ENCODE peak calls at places on chromosomes 2 and 18, in four cellular contexts. U is A549, C is K562, M is GM12878. I is an unnamed sample.

GRCh38 chr2:59463401-59463800 is 1090.1 kb downstream of the BCL11A start:
- DNase-seq in U (no peak), M (no peak), C (no peak), I (no peak)

GRCh38 chr18:74963820-74964446 is 245.0 kb downstream of the PTGR3 start:
- DNase-seq in C (peak), M (no peak), U (peak), I (peak)

GRCh38 chr2:61471905-61472805 is 1.3 kb upstream of the USP34 start:
- DNase-seq in M (no peak), C (peak), U (peak), I (peak)

GRCh38 chr18:9987355-9987754 is 73.5 kb downstream of the VAPA start:
- DNase-seq in U (no peak), C (no peak), M (no peak), I (no peak)

GRCh38 chr2:237927135-237927534 is 39.7 kb upstream of the UBE2F start:
- DNase-seq in U (no peak), C (no peak), M (no peak), I (no peak)

GRCh38 chr2:121266543-121267106 is 18.4 kb downstream of the TFCP2L1 start:
- DNase-seq in C (no peak), M (no peak), U (no peak), I (no peak)

GRCh38 chr2:29650634-29651097 is 270.7 kb downstream of the ALK start:
- DNase-seq in U (no peak), C (no peak), M (no peak), I (no peak)

GRCh38 chr2:43905388-43905803 is 66.6 kb downstream of the ABCG8 start:
- DNase-seq in M (peak), C (no peak), U (no peak), I (no peak)

GRCh38 chr2:194686569-194686968 is 970.5 kb upstream of the SLC39A10 start:
- DNase-seq in C (no peak), U (no peak), M (no peak), I (peak)

GRCh38 chr2:9775999-9776685 is 67.1 kb upstream of the TAF1B start:
- DNase-seq in U (no peak), M (no peak), C (no peak), I (no peak)

GRCh38 chr2:48699377-48699951 is 56.1 kb downstream of the LHCGR start:
- DNase-seq in M (no peak), U (no peak), C (no peak), I (no peak)

GRCh38 chr18:33472554-33472953 is 32.0 kb upstream of the CCDC178 start:
- DNase-seq in U (no peak), C (no peak), M (no peak), I (no peak)

GRCh38 chr2:63023444-63023843 is 27.2 kb upstream of the OTX1 start:
- DNase-seq in M (peak), C (peak), U (peak), I (peak)

GRCh38 chr2:162257416-162257815 is 14.2 kb upstream of the FAP start:
- DNase-seq in C (no peak), M (no peak), U (no peak), I (no peak)

GRCh38 chr2:48249093-48249492 is 280.9 kb upstream of the STON1 start:
- DNase-seq in U (no peak), M (no peak), C (no peak), I (no peak)

GRCh38 chr2:24206714-24207113 is 31.9 kb downstream of the FAM228A start:
- DNase-seq in C (no peak), M (no peak), U (no peak), I (no peak)

GRCh38 chr18:75167759-75168211 is 41.2 kb downstream of the PTGR3 start:
- DNase-seq in U (no peak), M (no peak), C (no peak), I (no peak)

GRCh38 chr2:133324150-133324561 is 244.1 kb downstream of the NCKAP5 start:
- DNase-seq in M (no peak), U (peak), C (no peak), I (no peak)

GRCh38 chr2:137957033-137957432 is 7.2 kb upstream of the HNMT start:
- DNase-seq in C (no peak), M (no peak), U (no peak), I (no peak)

GRCh38 chr2:14189929-14190328 is 442.6 kb upstream of the LRATD1 start:
- DNase-seq in C (no peak), U (no peak), M (no peak), I (no peak)

GRCh38 chr2:86416126-86416525 is 25.0 kb upstream of the KDM3A start:
- DNase-seq in M (no peak), C (no peak), U (no peak), I (peak)

GRCh38 chr2:23924589-23925359 is 2.1 kb downstream of the ATAD2B start:
- DNase-seq in C (no peak), U (no peak), M (no peak), I (peak)

GRCh38 chr18:78378983-78379382 is 600.6 kb upstream of the SALL3 start:
- DNase-seq in C (no peak), U (no peak), M (no peak), I (no peak)

GRCh38 chr18:8816805-8817204 is 111.4 kb downstream of the MTCL1 start:
- DNase-seq in M (no peak), U (no peak), C (no peak), I (peak)

GRCh38 chr2:105858868-105859693 is 114.4 kb downstream of the NCK2 start:
- DNase-seq in C (no peak), M (no peak), U (no peak), I (no peak)

GRCh38 chr2:60998628-60999545 is 18.6 kb upstream of the PEX13 start:
- DNase-seq in C (peak), M (no peak), U (peak), I (peak)

GRCh38 chr2:96520697-96521096 is 15.5 kb upstream of the NEURL3 start:
- DNase-seq in C (no peak), U (no peak), M (no peak), I (no peak)

GRCh38 chr2:6081955-6082354 is 389.8 kb downstream of the SOX11 start:
- DNase-seq in M (no peak), C (no peak), U (no peak), I (no peak)

GRCh38 chr18:23363865-23364570 is 89.1 kb upstream of the RIOK3 start:
- DNase-seq in C (no peak), M (no peak), U (no peak), I (no peak)

GRCh38 chr2:223528036-223528435 is 74.1 kb downstream of the SCG2 start:
- DNase-seq in C (no peak), M (no peak), U (no peak), I (no peak)

GRCh38 chr2:74834806-74835755 is 1.2 kb downstream of the HK2 start:
- DNase-seq in C (peak), U (no peak), M (no peak), I (peak)

GRCh38 chr18:59189746-59190145 is 30.2 kb upstream of the GRP start:
- DNase-seq in U (no peak), C (no peak), M (no peak), I (no peak)

GRCh38 chr2:88235987-88236386 is 65.8 kb downstream of the THNSL2 start:
- DNase-seq in C (no peak), U (no peak), M (no peak), I (no peak)

GRCh38 chr18:58484989-58485962 is 143.6 kb downstream of the ALPK2 start:
- DNase-seq in M (no peak), U (no peak), C (no peak), I (no peak)

DNA sequence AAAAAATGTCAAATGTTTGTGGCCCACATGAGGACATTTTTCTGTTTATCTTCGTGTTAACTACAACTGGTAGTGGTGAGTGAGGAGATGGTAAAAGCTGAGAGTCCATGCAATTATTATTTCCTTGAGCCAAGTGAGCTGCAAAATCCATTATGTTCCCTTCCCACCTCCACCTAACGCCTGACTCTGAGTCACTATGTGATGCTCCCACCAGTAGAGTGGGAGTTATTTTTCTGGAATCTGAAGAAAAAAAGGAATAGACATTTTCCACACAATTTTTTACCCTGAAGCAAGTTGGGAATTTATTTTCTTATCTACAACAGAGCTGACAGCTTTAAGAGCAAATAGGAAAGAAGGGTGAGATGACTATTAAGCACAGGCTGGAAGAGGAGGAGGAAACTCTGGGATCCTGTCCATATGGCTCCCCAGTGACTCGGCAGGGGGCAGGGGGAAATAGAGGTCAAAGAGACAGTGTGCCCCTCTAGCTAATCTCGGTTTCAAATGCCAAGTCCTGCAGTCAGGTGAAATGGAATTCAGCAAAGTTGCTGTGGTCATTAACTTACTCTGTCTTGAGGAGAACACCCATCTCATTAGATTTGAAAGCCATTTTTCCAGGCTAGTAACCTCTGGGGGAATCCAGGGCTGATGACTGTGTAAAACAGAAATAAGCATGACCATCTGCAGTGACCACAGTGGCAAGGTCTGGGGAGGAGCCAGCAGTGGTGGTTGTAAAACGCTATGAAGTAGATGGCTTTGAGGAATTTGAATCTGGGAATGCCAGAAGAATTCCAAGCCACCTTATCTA is 463.9 kb downstream of the STK39 start:
- DNase-seq in M (no peak), U (no peak), C (no peak), I (no peak)
- TF ChIP-seq MAX in M (no peak), U (no peak), C (no peak), I (no peak)

DNA sequence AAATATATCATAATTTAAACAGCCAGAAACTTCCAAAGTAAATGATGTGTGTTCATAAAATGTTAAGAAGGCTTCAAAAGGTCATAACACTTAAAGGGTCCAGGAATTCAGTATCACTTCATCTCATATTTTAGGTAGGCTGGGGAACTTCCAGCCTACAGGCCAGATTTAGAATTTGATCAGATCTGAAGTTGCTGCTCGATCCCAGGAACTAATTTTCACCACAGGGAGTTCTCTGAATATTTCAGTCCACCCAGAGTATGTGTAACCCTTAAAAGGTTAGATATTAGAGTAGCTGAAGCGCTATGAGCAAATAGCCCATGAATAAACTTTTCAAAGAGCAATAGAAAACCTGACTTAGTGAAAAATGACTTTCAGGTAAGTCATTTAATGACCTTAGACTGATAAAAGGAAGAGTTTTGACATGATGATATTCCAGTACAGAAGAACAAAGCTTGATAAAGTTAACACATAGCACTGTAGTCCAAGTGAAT is 1.7 kb downstream of the WIPF1 start:
- DNase-seq in U (no peak), M (no peak), C (no peak), I (peak)
- TF ChIP-seq POLR2A in U (no peak), M (no peak), C (no peak), I (no peak)

DNA sequence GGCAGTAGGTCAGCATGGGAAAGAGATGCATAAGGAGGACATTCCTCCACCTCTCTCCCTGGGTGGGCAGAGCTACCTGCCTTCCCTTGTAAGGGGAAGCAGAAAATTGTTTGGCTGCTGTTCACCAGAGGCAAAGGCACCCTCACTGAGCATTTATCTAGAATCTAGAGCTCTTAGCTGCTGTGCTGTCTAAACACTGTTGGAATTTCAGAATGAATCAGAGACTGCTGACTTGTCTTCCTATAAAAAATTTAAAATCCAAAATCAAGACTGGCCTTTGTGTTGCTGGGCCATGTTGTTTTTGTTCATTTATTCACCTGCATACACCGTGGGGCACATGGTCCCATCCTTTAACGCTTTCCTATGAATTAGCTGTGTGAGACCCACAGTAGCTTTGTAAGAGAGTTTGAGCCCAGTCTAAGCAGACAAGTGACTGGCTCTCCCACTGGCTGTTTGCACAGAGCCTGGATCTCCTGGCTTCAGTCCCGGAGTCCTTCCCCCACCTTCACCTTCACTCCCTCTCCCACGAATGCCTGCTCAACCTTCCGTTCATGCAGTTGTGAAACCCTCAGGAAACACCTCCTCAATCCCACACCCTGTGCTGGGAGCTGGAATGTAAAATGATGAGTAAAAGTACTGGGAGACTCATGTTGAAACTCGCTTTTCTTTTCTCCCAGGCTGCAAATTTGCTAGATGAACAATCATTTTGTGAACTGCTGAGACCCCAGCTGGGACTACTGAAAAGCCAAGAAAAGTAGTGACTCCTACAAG is 76.2 kb downstream of the FAM168B start:
- DNase-seq in C (no peak), U (peak), M (no peak), I (no peak)
- TF ChIP-seq MYC in C (no peak), U (no peak), M (no peak), I (no peak)

DNA sequence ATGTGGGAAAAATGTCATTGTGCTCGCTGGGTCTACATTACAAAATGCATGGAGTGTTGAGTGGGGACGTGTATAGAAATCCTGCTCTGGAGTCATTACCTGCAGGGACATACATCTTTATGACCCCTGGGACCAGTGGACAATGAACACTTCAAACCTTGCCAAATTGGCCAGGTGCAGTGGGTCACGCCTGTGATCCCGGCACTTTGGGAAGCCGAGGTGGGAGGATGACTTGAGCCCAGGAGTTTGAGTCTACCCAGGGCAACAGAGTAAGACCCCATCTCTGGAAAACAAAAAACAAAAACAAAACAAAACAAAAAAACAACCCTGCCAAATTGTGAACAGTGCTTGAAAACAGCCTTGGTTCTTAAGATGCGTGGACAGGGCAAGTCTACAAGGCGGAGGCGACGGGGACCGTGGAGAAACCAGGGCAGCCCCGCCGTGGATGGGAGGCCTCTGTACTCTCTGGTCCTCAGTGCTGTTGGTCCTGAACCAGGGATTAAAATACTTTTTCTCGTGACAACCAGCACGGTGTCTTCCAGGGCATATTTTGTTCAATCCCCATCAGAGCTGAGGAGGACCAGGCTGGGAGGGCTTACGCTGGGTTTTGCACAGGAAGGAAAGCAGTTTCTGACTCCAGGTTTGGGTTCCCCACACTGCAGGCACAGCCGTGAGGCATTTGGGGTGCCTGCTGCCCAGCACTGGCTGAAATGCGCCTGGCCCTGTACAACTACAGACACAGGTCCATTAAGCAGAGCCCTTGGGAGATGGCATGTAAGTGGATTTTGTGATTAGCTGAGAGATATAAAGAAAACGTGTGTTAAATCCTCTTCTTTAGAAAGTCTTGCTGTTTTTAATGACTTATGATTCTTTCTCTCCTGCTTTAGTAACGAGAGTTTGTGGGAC is 13.7 kb downstream of the COLEC11 start:
- DNase-seq in M (no peak), C (no peak), U (no peak), I (no peak)
- TF ChIP-seq MAX in M (no peak), C (no peak), U (no peak), I (no peak)

GRCh38 chr18:31042391-31043181 is at the start of gene DSC3:
- DNase-seq in U (peak), C (no peak), M (no peak), I (peak)
- TF ChIP-seq POLR2A in U (no peak), C (no peak), M (no peak), I (no peak)

DNA sequence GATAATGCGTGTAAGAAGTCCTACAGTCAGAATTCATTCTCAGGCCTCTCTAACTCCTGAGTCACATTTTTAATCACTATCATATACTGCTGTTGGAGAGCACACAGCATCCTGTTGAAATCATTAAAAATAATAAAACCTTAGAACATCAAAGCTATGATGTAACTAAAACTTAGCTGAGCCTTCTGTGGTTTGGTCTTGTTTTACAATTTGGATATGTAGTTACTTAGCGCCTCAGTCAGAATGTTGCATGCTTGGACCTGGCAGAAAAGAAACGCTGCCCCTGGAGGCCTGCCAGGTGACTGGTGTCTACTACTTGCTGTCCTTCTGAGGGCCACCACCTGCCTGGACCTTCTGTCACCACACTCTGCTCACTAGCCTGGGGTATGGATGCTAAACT is 261.1 kb upstream of the RASGRP3 start:
- DNase-seq in C (no peak), U (no peak), M (no peak), I (no peak)
- TF ChIP-seq MYC in C (no peak), U (no peak), M (no peak), I (no peak)